ENCODE peak calls at places on chromosomes 16 and 17, in four cellular contexts. N, C, G and M are unnamed samples.

GRCh38 chr16:30010817-30011504 is at the start of gene DOC2A:
- DNase-seq in G (peak), C (no peak), N (peak), M (peak)

GRCh38 chr16:66604376-66605176 is at the start of gene CMTM3:
- DNase-seq in G (peak), C (peak), N (peak), M (peak)

GRCh38 chr16:83992624-83993023 is 24.6 kb downstream of the NECAB2 start:
- DNase-seq in C (peak), G (peak), N (no peak), M (no peak)

GRCh38 chr16:19008770-19009169 is 25.0 kb downstream of the TMC7 start:
- DNase-seq in N (no peak), C (peak), G (no peak), M (no peak)

GRCh38 chr17:980406-981291 is 1.1 kb upstream of the NXN start:
- DNase-seq in C (peak), N (peak), G (peak), M (peak)

GRCh38 chr16:24539850-24540484 is 601 bp downstream of the RBBP6 start:
- DNase-seq in C (peak), N (no peak), G (peak), M (peak)

GRCh38 chr16:29898786-29899515 is 399 bp downstream of the SEZ6L2 start:
- DNase-seq in N (no peak), C (peak), G (no peak), M (no peak)

GRCh38 chr16:4609200-4610010 is 5.3 kb downstream of the UBALD1 start:
- DNase-seq in C (no peak), N (no peak), G (no peak), M (no peak)

GRCh38 chr17:58001461-58002124 is 5.5 kb downstream of the SRSF1 start:
- DNase-seq in N (no peak), C (no peak), G (no peak), M (no peak)

GRCh38 chr16:8859913-8860881 is 8.6 kb downstream of the CARHSP1 start:
- DNase-seq in N (no peak), C (no peak), G (peak), M (no peak)

GRCh38 chr17:45305532-45306087 is 11.2 kb downstream of the MAP3K14 start:
- DNase-seq in C (peak), N (no peak), G (no peak), M (no peak)

GRCh38 chr17:50719924-50720805 is 762 bp downstream of the LUC7L3 start:
- DNase-seq in N (no peak), C (no peak), G (no peak), M (no peak)

GRCh38 chr16:72124148-72124547 is 30.5 kb downstream of the DHX38 start:
- DNase-seq in C (no peak), N (no peak), G (no peak), M (no peak)

GRCh38 chr17:1762233-1762905 is 509 bp downstream of the SERPINF1 start:
- DNase-seq in N (no peak), C (peak), G (peak), M (no peak)

GRCh38 chr16:83351846-83352245 is 455.9 kb upstream of the HSBP1 start:
- DNase-seq in G (no peak), C (peak), N (no peak), M (no peak)

GRCh38 chr16:11586856-11587642 is at the start of gene LITAF:
- DNase-seq in C (peak), G (peak), N (peak), M (peak)

GRCh38 chr17:78337244-78338109 is 22.4 kb downstream of the SOCS3 start:
- DNase-seq in N (no peak), C (peak), G (peak), M (no peak)

GRCh38 chr17:59837362-59838195 is 55.2 kb downstream of the TUBD1 start:
- DNase-seq in G (no peak), N (peak), C (peak), M (peak)

GRCh38 chr16:56994311-56994710 is 5.0 kb downstream of the NLRC5 start:
- DNase-seq in G (no peak), C (no peak), N (no peak), M (peak)

GRCh38 chr16:19354371-19354770 is 63.3 kb upstream of the TMC5 start:
- DNase-seq in C (no peak), N (no peak), G (no peak), M (no peak)